ENCODE peak calls at places on chromosome 7, in seven cellular contexts. G is right lobe of liver; V is CD4-positive, alpha-beta T cell; Q is PC-9; E is GM12878; J is ascending aorta; W is sigmoid colon. O is an unnamed sample.

GRCh38 chr7:135923700-135924261 is 53.4 kb downstream of the MTPN start:
- DNase-seq in V (no peak), E (no peak), J (no peak), Q (peak), G (no peak), W (no peak), O (peak)

GRCh38 chr7:130901209-130901783 is 167.3 kb upstream of the KLF14 start:
- DNase-seq in W (peak), E (no peak), J (no peak), V (no peak), G (peak), Q (no peak), O (peak)

GRCh38 chr7:76054129-76055120 is 6.5 kb downstream of the MDH2 start:
- DNase-seq in J (no peak), E (no peak), V (no peak), G (no peak), Q (peak), W (no peak), O (peak)

GRCh38 chr7:93889261-93889660 is 1.3 kb downstream of the TFPI2 start:
- DNase-seq in J (no peak), G (no peak), V (no peak), Q (no peak), W (no peak), E (no peak), O (peak)

GRCh38 chr7:108415821-108416536 is 40.3 kb downstream of the NRCAM start:
- DNase-seq in Q (peak), G (no peak), W (no peak), J (no peak), E (peak), V (no peak), O (peak)

GRCh38 chr7:44208085-44208484 is 7.3 kb downstream of the YKT6 start:
- DNase-seq in V (no peak), J (no peak), Q (no peak), G (no peak), W (no peak), E (no peak), O (no peak)

GRCh38 chr7:1321411-1322239 is 89.0 kb downstream of the UNCX start:
- DNase-seq in J (no peak), W (no peak), E (no peak), Q (no peak), G (no peak), V (no peak), O (no peak)

GRCh38 chr7:143492043-143492471 is 14.4 kb downstream of the TAS2R41 start:
- DNase-seq in W (no peak), G (no peak), J (no peak), Q (peak), V (no peak), E (no peak), O (peak)

GRCh38 chr7:162583-163297 is 29.6 kb upstream of the FAM20C start:
- DNase-seq in G (no peak), Q (no peak), W (no peak), V (no peak), E (no peak), J (no peak), O (no peak)

GRCh38 chr7:99975782-99976521 is at the start of gene AZGP1:
- DNase-seq in V (no peak), E (no peak), W (no peak), G (peak), Q (no peak), J (no peak), O (peak)

GRCh38 chr7:85133560-85133959 is 53.3 kb downstream of the SEMA3D start:
- DNase-seq in W (no peak), G (no peak), E (no peak), J (no peak), V (no peak), Q (no peak), O (no peak)

GRCh38 chr7:5450549-5451327 is 27.1 kb upstream of the TNRC18 start:
- DNase-seq in Q (no peak), W (peak), J (no peak), G (peak), V (peak), E (no peak), O (peak)

DNA sequence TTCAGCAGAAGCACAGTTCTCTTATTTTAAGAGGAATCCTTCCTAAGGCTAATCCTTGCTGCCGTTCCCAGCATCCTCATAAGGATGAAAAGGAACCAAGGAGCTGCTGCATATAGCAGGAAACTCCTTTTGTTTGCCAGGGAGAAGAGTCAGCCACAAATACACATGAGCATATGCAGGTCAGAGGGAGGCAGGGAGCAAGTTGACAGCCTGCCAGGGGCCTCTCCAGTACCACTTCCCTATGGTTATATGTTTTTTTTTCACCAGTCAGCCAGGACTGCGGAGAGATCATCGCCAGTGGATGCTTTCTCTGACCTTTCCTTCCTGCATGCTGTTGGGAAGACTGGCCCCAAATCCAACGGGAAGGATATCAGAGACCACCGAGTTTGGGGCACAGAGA is 39.8 kb downstream of the SLC35B4 start:
- DNase-seq in J (no peak), G (no peak), E (no peak), Q (no peak), W (no peak), V (no peak), O (no peak)
- TF ChIP-seq CTCF in J (no peak), G (no peak), E (no peak), Q (no peak), W (no peak), V (no peak), O (no peak)

GRCh38 chr7:17371656-17372524 is 73.4 kb downstream of the AHR start:
- DNase-seq in E (no peak), Q (peak), V (no peak), W (no peak), G (no peak), J (no peak), O (peak)
- H3K27ac ChIP-seq in E (no peak), Q (peak), V (no peak), W (peak), G (no peak), J (peak), O (peak)

DNA sequence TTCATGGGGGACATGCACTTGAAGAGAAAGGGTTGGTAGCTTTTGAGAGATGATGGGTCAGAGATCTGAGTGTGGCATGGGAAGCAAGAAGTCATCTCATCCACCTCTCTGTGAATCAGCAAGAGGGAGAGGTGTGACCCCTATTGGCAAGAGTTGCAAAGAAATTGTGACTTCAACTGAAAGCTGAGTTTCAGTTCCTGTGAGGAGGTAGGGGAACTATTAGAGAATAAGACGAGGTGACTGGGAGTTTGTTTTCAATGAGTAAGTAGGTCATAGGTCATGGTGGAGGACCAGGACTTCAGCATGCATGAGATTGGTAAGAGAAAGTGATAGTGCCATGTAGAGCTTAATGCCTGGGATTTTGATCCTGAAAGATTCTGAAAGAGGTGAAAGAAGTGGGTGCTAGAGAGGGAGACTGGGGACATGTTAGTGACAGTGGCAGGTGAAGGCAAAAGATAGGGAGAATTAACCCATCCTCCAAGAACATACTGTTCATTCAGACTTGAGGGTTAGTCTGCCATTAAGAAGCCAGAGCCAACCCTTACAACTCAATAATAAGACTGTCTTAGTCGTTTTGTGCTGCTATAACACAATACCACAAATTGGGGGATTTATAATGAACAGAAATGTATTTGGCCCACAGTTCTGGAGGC is 75.5 kb upstream of the CAPZA2 start:
- DNase-seq in G (no peak), E (peak), V (no peak), W (no peak), Q (peak), J (no peak), O (no peak)
- TF ChIP-seq CTCF in G (peak), E (peak), V (no peak), W (no peak), Q (no peak), J (no peak), O (no peak)

DNA sequence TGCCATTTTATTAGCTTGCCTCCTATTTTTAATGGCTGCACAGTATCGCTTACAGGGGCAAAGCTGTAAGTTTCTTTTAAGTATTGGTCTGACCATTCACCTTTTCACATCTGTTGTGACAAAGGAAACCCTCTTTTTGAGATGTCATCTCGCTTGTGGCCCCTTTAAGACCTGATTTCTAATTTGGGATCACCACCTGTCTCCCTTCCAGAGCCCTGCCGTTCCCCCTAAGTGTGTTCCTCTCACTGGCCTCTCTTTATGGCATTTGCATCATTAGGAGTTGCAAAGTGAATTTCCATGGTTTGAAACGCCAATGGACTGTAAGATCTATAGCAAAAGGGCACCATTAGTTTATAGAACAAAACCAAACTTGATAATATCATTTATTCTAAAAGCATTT is 1.4 kb downstream of the EPDR1 start:
- DNase-seq in J (no peak), E (no peak), V (no peak), G (no peak), Q (no peak), W (no peak), O (no peak)
- H3K27ac ChIP-seq in J (no peak), E (no peak), V (no peak), G (no peak), Q (no peak), W (no peak), O (no peak)

O was measured in RWPE1.